ENCODE peak calls at places on chromosomes 12 and 14, in four cellular contexts. L is fibroblast of villous mesenchyme, T is epithelial cell of esophagus, W is AG09309. D is an unnamed sample.

GRCh38 chr12:64042901-64043300 is 179.2 kb downstream of the KICS2 start:
- DNase-seq in L (peak), T (no peak), W (peak), D (no peak)

GRCh38 chr12:90515199-90516175 is 439.5 kb downstream of the CCER1 start:
- DNase-seq in L (peak), T (no peak), W (peak), D (no peak)

GRCh38 chr14:88621090-88621489 is 58.3 kb downstream of the ZC3H14 start:
- DNase-seq in L (no peak), T (no peak), W (no peak), D (no peak)

GRCh38 chr12:111954974-111955373 is 58.0 kb downstream of the TMEM116 start:
- DNase-seq in L (no peak), T (peak), W (no peak), D (no peak)

GRCh38 chr14:77542349-77543239 is 44.0 kb upstream of the ISM2 start:
- DNase-seq in L (peak), T (no peak), W (no peak), D (no peak)

GRCh38 chr12:89064151-89064550 is 288.1 kb downstream of the DUSP6 start:
- DNase-seq in L (peak), T (peak), W (no peak), D (no peak)

GRCh38 chr12:153080-153746 is 60.7 kb downstream of the SLC6A12 start:
- DNase-seq in L (peak), T (peak), W (no peak), D (peak)

GRCh38 chr14:53180272-53181221 is 27.4 kb upstream of the DDHD1 start:
- DNase-seq in L (peak), T (no peak), W (peak), D (no peak)

GRCh38 chr14:37970696-37971095 is 237.0 kb upstream of the SSTR1 start:
- DNase-seq in L (no peak), T (no peak), W (no peak), D (no peak)

GRCh38 chr12:56948881-56949280 is 8.5 kb downstream of the RDH16 start:
- DNase-seq in L (no peak), T (no peak), W (no peak), D (no peak)

GRCh38 chr12:64323476-64324225 is 66.9 kb downstream of the C12orf56 start:
- DNase-seq in L (peak), T (no peak), W (no peak), D (no peak)

GRCh38 chr12:24773996-24774395 is 174.9 kb downstream of the BCAT1 start:
- DNase-seq in L (peak), T (no peak), W (no peak), D (no peak)

GRCh38 chr12:24777359-24777758 is 171.5 kb downstream of the BCAT1 start:
- DNase-seq in L (no peak), T (no peak), W (no peak), D (no peak)

GRCh38 chr12:24776856-24777255 is 172.0 kb downstream of the BCAT1 start:
- DNase-seq in L (peak), T (no peak), W (no peak), D (no peak)

GRCh38 chr12:24780969-24781368 is 167.9 kb downstream of the BCAT1 start:
- DNase-seq in L (peak), T (peak), W (peak), D (peak)

GRCh38 chr12:24778486-24779304 is 170.2 kb downstream of the BCAT1 start:
- DNase-seq in L (peak), T (peak), W (peak), D (peak)
- TF ChIP-seq CTCF in L (peak), T (peak), W (peak), D (peak)

GRCh38 chr14:50232276-50232642 is 881 bp upstream of the SOS2 start:
- DNase-seq in L (no peak), T (no peak), W (no peak), D (no peak)

GRCh38 chr14:50230601-50231474 is 540 bp downstream of the SOS2 start:
- DNase-seq in L (peak), T (peak), W (peak), D (no peak)

GRCh38 chr14:50229646-50230045 is 1.7 kb downstream of the SOS2 start:
- DNase-seq in L (no peak), T (no peak), W (no peak), D (no peak)

GRCh38 chr14:50233335-50234250 is 2.2 kb upstream of the SOS2 start:
- DNase-seq in L (no peak), T (peak), W (no peak), D (no peak)

DNA sequence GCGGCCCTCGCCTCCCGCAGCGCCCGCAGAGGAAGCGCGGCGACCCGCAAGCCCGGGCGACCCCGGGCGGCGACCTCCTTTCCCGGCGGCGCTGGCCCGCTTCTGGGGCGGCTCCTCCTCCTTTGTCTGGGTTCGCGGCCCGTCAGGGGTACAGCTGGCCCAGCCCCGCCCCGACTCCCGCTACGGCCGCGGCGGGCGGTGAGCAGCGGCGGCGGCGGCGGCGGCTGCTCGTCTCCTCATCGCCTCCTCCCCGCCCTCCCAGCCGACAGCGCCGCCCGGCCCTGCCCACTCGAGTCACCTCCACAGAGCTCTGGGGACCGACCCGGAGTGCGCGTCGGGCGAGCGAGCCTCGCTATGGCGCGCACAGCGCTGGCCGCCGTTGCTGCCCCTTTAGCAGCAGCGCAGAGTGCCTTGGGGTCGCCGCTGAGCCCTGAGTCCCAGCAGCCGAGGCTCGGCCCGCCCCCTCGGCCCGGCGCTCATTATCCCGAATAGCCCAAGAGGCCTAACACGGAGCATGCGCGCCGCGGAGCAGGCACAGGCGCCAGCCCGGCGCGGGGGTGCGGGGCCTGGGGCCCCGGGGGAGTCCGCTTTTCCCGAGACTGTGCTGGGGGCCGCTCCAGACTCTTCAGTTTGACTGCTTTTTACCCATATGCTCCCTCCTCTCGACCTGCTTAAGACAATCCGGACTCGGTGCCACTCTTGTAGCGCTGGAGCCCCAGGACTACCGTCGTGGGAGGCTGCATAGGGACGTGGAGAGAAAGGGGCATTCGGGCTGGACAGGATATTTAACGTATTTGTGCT is at the start of gene SOS2:
- DNase-seq in L (peak), T (peak), W (peak), D (no peak)
- TF ChIP-seq CTCF in L (no peak), T (no peak), W (no peak), D (no peak)

GRCh38 chr14:31785574-31785973 is 224.4 kb downstream of the NUBPL start:
- DNase-seq in L (no peak), T (peak), W (no peak), D (no peak)

GRCh38 chr14:31792726-31793125 is 231.5 kb downstream of the NUBPL start:
- DNase-seq in L (no peak), T (peak), W (no peak), D (no peak)

GRCh38 chr14:31781578-31781977 is 220.4 kb downstream of the NUBPL start:
- DNase-seq in L (no peak), T (no peak), W (no peak), D (peak)

GRCh38 chr14:31788340-31788739 is 227.1 kb downstream of the NUBPL start:
- DNase-seq in L (no peak), T (no peak), W (no peak), D (no peak)

GRCh38 chr14:31787377-31787776 is 226.2 kb downstream of the NUBPL start:
- DNase-seq in L (no peak), T (peak), W (no peak), D (peak)
- TF ChIP-seq CTCF in L (no peak), T (peak), W (no peak), D (peak)

DNA sequence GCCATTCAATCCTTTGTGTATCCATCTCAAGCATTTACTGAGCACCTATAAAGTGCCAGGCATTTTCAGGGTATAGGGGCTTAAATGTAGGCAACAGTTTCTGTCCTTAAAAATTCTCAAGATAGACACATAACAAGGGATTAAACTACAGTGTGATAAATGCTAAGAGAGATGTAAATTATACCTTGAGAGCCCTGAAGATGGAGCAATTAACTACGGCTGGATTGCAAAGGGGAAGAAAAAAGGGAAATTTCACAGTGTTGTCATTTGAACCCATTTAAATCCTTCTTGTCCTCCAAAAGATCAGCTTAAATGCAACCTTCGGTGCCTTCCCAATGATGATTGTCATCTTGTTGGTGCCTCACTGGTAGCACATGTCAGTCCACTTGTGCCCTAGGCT is 11.5 kb upstream of the IL26 start:
- DNase-seq in L (no peak), T (no peak), W (no peak), D (no peak)
- TF ChIP-seq CTCF in L (no peak), T (no peak), W (no peak), D (no peak)

DNA sequence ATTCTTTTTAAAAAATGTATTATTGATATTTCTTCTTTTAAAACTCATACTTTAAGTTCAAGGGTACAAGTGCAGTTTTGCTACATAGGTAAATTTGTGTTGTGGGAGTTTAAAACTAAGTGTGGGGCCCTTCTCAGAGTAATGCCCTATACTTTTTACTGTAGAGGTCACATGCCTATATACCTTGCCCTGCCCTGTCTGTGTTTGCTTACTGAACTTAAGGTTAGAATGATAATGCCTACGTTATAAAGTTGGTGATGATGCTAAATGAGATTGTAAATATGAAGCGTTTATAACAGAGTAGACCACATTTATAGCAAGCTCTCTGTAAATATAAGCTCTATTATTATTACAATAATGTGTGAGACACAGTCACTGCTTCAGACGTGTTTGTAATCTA is 261.9 kb downstream of the RASSF9 start:
- DNase-seq in L (no peak), T (no peak), W (no peak), D (no peak)
- TF ChIP-seq CTCF in L (no peak), T (no peak), W (no peak), D (no peak)

GRCh38 chr12:4766445-4766844 is 46.2 kb downstream of the GALNT8 start:
- DNase-seq in L (no peak), T (no peak), W (no peak), D (no peak)

GRCh38 chr12:4767181-4767580 is 47.0 kb downstream of the GALNT8 start:
- DNase-seq in L (no peak), T (no peak), W (no peak), D (no peak)

GRCh38 chr12:4769073-4769472 is 48.9 kb downstream of the GALNT8 start:
- DNase-seq in L (no peak), T (no peak), W (no peak), D (no peak)

GRCh38 chr12:4762773-4763172 is 42.6 kb downstream of the GALNT8 start:
- DNase-seq in L (no peak), T (no peak), W (no peak), D (no peak)

GRCh38 chr12:4763549-4763948 is 43.3 kb downstream of the GALNT8 start:
- DNase-seq in L (no peak), T (no peak), W (no peak), D (no peak)
- TF ChIP-seq CTCF in L (peak), T (no peak), W (no peak), D (peak)

DNA sequence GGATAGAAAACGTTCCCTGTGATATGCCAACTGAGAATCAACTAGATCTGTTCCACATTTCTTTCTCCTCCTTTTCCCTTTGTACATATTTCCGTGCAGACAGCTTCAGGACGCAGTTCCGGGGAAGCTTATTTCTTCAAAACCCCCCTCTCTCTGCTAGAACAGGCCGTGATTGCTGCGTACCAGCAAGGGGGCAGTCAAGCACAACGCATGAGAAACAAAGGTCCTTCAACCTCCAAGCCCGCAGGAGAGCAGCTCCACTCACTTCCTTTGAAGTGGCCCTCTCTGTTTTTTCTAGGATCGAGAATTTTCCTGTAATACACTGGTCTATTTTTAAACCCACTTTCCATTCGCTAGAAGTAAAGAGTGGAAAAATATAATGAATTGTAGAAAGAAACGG is 80.8 kb downstream of the ZNF664 start:
- DNase-seq in L (peak), T (peak), W (no peak), D (peak)
- TF ChIP-seq CTCF in L (peak), T (peak), W (peak), D (peak)

GRCh38 chr12:121889267-121889624 is 656 bp downstream of the PSMD9 start:
- DNase-seq in L (no peak), T (no peak), W (no peak), D (no peak)
- TF ChIP-seq CTCF in L (no peak), T (no peak), W (no peak), D (no peak)

DNA sequence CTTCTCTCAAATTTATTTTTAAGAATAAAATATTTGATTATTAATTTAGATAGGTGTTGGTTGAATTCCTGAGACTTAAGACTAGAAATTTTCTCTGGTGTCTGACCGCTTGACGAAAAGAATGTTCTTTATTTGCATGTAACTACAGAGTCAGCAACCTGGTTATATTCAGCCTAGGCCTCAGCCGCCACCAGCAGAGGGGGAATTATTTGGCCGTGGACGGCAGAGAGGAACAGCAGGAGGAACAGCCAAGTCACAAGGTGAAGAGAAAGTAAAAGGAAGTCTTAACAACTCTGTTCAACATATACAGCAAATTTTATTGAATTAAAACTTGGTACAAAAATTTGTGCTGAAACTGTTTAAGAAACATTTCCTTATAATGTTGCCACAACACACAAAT is 5.2 kb downstream of the PIWIL1 start:
- DNase-seq in L (no peak), T (no peak), W (no peak), D (no peak)
- TF ChIP-seq CTCF in L (no peak), T (no peak), W (no peak), D (no peak)